ENCODE peak calls at places on chromosomes 6 and 20, in six cellular contexts. F is colonic mucosa, U is ovary, C is uterus, D is nephron progenitor cell, O is MCF 10A. L is an unnamed sample.

GRCh38 chr20:16479666-16480065 is 93.6 kb downstream of the KIF16B start:
- DNase-seq in U (no peak), O (peak; percentile 8), C (no peak), F (no peak), D (no peak), L (no peak)

GRCh38 chr6:47446974-47447373 is 30.6 kb upstream of the CD2AP start:
- DNase-seq in O (no peak), F (no peak), C (no peak), D (no peak), U (no peak), L (no peak)

GRCh38 chr20:50737352-50737751 is 6.0 kb downstream of the PARD6B start:
- DNase-seq in U (no peak), C (no peak), F (no peak), D (no peak), O (no peak), L (no peak)

GRCh38 chr20:25083773-25084615 is 2.1 kb upstream of the VSX1 start:
- DNase-seq in U (no peak), O (no peak), C (no peak), D (peak; percentile 62), F (no peak), L (peak; percentile 37)

GRCh38 chr20:1277529-1278322 is 11.6 kb downstream of the SNPH start:
- DNase-seq in C (no peak), O (no peak), U (no peak), D (no peak), F (no peak), L (no peak)

GRCh38 chr6:5334341-5334740 is 73.0 kb downstream of the FARS2 start:
- DNase-seq in O (no peak), U (no peak), F (no peak), C (no peak), D (no peak), L (no peak)

GRCh38 chr20:48294196-48294595 is 508.9 kb upstream of the SULF2 start:
- DNase-seq in U (no peak), C (no peak), F (no peak), O (peak; percentile 81), D (no peak), L (no peak)

GRCh38 chr20:50234288-50234687 is 43.7 kb downstream of the CEBPB start:
- DNase-seq in U (no peak), C (no peak), O (no peak), D (no peak), F (no peak), L (no peak)

GRCh38 chr20:59972037-59972801 is 14.0 kb downstream of the CDH26 start:
- DNase-seq in F (peak; percentile 34), U (no peak), O (peak; percentile 82), D (no peak), C (no peak), L (no peak)

GRCh38 chr6:36098920-36099647 is 31.2 kb upstream of the MAPK13 start:
- DNase-seq in O (no peak), D (no peak), C (no peak), F (no peak), U (no peak), L (no peak)

GRCh38 chr6:39812853-39813533 is 20.8 kb downstream of the DAAM2 start:
- DNase-seq in O (no peak), D (no peak), U (no peak), F (no peak), C (peak; percentile 51), L (no peak)

GRCh38 chr6:158018851-158019361 is 37.2 kb downstream of the SYNJ2 start:
- DNase-seq in O (peak; percentile 49), F (no peak), C (no peak), D (no peak), U (no peak), L (no peak)

GRCh38 chr6:29938746-29939508 is 3.4 kb upstream of the HLA-A start:
- DNase-seq in C (no peak), F (no peak), U (no peak), O (no peak), D (no peak), L (no peak)

GRCh38 chr6:105620878-105621277 is 218.0 kb upstream of the PREP start:
- DNase-seq in D (no peak), F (no peak), U (no peak), C (no peak), O (no peak), L (no peak)

GRCh38 chr6:156563710-156564109 is 213.5 kb upstream of the ARID1B start:
- DNase-seq in F (no peak), U (no peak), C (peak; percentile 34), O (no peak), D (no peak), L (no peak)

GRCh38 chr6:101114703-101115102 is 233.6 kb upstream of the ASCC3 start:
- DNase-seq in F (peak; percentile 19), D (peak; percentile 25), C (no peak), U (no peak), O (peak; percentile 60), L (no peak)

GRCh38 chr20:36506253-36506652 is 35.1 kb upstream of the MYL9 start:
- DNase-seq in D (no peak), O (peak; percentile 25), U (no peak), F (no peak), C (no peak), L (no peak)

GRCh38 chr6:136371951-136372350 is 82.3 kb upstream of the BCLAF1 start:
- DNase-seq in F (no peak), O (no peak), D (no peak), U (no peak), C (no peak), L (no peak)

DNA sequence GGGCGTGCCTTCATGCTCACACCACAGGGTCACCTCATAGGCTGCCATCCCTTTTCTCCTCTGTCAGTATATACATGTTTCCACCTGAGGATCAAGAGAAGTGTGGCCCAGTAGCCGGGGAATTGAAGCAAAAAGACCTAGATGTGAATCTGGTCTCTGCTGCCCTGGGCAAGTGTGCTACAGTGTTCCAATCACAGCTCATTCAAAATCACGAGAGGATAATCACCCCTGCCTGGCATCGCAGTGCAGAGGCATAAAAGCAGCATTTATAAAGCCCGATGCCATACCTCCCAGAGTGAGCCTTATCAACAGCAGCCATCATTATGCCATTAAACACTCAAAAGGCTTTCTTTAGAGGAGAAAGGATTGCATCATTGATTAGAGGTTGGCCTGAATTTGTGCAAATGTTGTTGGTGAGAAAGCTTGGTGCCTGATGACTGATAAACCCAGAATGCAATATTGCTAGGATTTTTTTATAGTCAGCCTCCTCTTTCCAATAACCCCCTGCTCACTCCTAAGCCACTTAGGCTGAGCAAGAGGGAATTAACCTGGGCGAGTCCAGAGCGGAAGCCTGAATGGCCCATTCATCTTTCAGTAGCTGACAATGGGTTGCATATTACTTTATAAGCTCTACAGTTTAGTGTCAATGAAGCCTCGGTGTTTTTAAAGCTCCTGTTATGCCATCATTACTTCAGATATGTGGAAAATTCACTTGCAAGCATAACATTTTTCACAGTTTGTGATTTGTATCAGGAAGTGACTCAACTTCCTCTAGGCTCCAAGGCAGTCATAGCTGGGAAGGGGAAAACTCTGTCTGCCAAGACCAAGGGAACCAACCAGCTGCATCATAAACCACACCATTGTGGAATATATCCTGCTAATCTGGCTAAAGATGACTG is 92.5 kb upstream of the NXT1 start:
- DNase-seq in O (peak; percentile 88), D (no peak), F (no peak), C (peak; percentile 40), U (no peak), L (no peak)
- TF ChIP-seq CTCF in O (no peak), D (no peak), F (no peak), C (no peak), U (no peak), L (no peak)

DNA sequence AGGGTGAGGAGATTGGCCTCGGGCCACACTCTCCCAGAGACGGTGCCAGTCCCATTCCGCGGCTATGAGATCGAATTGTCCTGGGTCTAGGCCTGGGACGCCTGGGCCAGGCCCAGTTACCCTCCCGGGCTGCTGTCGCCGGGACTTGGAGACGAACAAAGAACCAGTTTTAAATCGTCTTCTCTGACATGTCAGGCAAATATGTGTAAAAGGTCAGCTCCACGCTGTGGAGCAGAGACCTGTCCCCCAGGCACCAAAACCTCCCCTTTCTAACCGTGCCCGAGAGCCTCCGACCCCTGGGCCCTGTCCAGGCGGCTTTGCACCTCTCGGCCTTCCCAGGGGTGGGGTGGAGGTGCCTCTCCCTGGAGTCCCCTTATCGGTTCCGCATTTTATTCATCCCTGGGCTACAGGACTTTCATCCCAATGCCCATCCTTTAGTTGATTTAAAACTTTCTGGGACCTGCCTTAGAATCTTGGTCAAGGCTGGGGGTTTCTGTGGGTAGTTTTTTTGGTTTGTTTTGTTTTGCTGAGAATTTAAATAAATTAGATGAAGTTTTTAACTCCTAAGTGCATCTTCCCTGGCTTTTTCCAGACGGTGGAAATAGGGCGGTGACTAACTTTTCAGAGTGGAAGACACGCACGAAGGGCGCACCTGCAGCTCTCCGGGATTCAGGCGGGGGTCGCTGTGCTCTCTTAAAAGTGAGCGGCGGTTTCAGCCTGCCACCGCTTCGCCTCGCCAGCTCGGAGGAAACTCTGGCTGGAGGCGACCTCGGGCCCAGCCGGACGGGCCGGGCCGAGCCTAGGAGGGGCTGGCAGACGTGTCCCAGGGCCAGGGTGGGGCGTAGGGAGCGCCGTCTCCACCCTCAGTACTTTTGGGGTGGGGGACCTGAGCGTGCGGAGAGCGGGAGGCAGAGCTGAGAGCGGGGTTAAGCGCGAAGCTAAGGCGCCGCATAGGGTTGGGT is 6.0 kb upstream of the TFAP2A start:
- DNase-seq in U (no peak), F (no peak), O (peak; percentile 42), C (no peak), D (peak; percentile 69), L (peak; percentile 17)
- TF ChIP-seq CTCF in U (no peak), F (no peak), O (no peak), C (no peak), D (peak; percentile 48), L (peak; percentile 56)

DNA sequence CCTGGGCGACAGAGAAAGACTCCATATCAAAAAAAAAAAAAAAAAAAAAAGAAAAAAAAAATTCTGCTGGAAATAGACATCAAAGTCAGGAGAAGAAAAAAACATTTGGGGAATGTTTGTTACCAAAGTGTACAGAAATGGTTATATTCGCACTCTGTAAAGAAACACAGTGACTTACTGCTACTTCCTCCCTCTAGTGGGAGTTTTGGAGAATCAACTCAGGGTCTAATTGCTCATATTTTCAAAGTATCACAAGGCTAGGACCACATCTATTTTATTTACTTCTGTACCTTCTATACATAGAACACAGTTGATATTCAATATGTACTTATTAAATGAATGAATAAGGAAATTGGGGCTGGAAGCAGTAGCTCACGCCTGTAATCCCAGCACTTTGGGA is 24.4 kb downstream of the ARG1 start:
- DNase-seq in U (no peak), C (no peak), D (no peak), O (peak; percentile 6), F (no peak), L (no peak)
- TF ChIP-seq CTCF in U (no peak), C (no peak), D (no peak), O (no peak), F (peak; percentile 13), L (peak; percentile 60)

DNA sequence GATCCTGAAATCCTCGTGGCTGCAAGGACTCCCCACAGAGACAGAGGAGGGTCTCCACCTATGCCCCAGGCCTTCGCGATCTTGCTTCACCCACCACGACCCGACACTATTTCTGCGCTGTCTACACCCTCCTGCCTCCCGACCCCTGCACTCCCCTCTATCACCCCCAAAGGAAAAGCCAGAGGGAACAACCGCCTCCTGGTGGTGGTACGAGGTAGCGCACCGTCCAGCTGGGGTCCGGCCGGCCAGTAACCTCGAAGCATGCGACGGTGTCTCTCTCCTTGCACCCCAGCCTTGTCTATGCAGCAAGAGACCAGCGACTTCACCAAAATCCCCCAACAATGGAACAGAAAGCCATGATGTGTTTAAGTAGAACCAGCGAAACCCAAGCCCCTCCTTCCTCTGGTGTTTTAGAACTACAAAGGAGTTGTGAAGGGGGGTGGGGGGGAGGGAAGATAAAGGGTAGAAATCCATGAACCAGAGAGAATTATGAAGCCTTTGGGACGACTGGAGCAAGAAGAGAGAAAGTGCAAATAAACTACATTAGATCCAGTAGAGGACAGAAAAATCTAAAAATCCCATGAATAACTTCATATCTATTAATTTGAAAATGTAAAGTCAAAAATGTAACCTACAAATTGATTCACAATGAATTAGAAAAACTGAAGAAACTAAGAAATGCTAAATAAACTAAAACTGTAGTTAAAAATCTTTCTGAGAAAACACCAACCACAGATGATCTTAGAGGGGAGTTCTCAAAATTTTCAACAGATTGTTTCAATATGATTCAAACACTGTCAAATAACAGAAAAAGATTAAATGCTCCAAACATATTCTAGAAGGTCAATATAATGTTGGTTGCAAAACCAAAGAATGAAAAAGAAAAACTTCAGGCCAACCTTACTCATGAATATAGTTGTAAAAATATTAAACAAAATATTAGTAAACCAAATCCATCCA is 168.0 kb downstream of the CDK19 start:
- DNase-seq in U (no peak), D (no peak), F (no peak), C (no peak), O (no peak), L (no peak)
- TF ChIP-seq CTCF in U (no peak), D (peak; percentile 23), F (no peak), C (no peak), O (peak; percentile 39), L (peak; percentile 29)

L was measured in progenitor cell of endocrine pancreas.